ENCODE peak calls at places on chromosomes 11 and 22, in nine cellular contexts. E, B, L, F, N, Y, J, P and M are unnamed samples.

GRCh38 chr11:78564889-78565467 is 9.7 kb downstream of the NARS2 start:
- DNase-seq in E (no peak), B (no peak), L (no peak), F (no peak), N (no peak), Y (no peak), J (no peak), P (no peak), M (no peak)

GRCh38 chr11:122758974-122759373 is 79.3 kb upstream of the CRTAM start:
- DNase-seq in E (no peak), B (no peak), L (peak; percentile 77), F (no peak), N (no peak), Y (no peak), J (peak; percentile 51), P (no peak), M (peak; percentile 31)

GRCh38 chr11:121452609-121453150 is at the start of gene SORL1-AS1:
- DNase-seq in E (no peak), B (peak; percentile 54), L (no peak), F (peak; percentile 41), N (no peak), Y (no peak), J (no peak), P (no peak), M (peak; percentile 30)

GRCh38 chr11:125685228-125685627 is 4.6 kb upstream of the ACRV1 start:
- DNase-seq in E (no peak), B (no peak), L (no peak), F (no peak), N (no peak), Y (no peak), J (no peak), P (no peak), M (no peak)

GRCh38 chr11:110093407-110094297 is 460 bp downstream of the ZC3H12C start:
- DNase-seq in E (peak; percentile 26), B (no peak), L (peak; percentile 74), F (no peak), N (peak; percentile 67), Y (peak; percentile 70), J (peak; percentile 60), P (peak; percentile 87), M (no peak)

GRCh38 chr11:76233936-76234703 is 27.8 kb upstream of the WNT11 start:
- DNase-seq in E (no peak), B (no peak), L (peak; percentile 23), F (peak; percentile 12), N (peak; percentile 70), Y (peak; percentile 40), J (peak; percentile 68), P (no peak), M (no peak)

GRCh38 chr11:110711776-110712642 is at the start of gene ARHGAP20:
- DNase-seq in E (peak; percentile 65), B (no peak), L (peak; percentile 46), F (peak; percentile 31), N (peak; percentile 67), Y (peak; percentile 76), J (no peak), P (peak; percentile 84), M (peak; percentile 56)

GRCh38 chr11:61616443-61616842 is 35.6 kb upstream of the SYT7 start:
- DNase-seq in E (no peak), B (no peak), L (peak; percentile 41), F (no peak), N (no peak), Y (no peak), J (no peak), P (no peak), M (no peak)

GRCh38 chr22:44360686-44361381 is 48.1 kb upstream of the SHISAL1 start:
- DNase-seq in E (no peak), B (no peak), L (peak; percentile 71), F (no peak), N (peak; percentile 41), Y (peak; percentile 39), J (peak; percentile 99), P (peak; percentile 93), M (peak; percentile 84)

GRCh38 chr11:67356867-67357561 is 3.7 kb upstream of the POLD4 start:
- DNase-seq in E (peak; percentile 91), B (peak; percentile 61), L (peak; percentile 83), F (peak; percentile 67), N (peak; percentile 74), Y (peak; percentile 80), J (peak; percentile 86), P (no peak), M (peak; percentile 53)

GRCh38 chr11:46826310-46827044 is 19.6 kb downstream of the CKAP5 start:
- DNase-seq in E (peak; percentile 18), B (peak; percentile 65), L (peak; percentile 77), F (peak; percentile 64), N (peak; percentile 74), Y (peak; percentile 93), J (peak; percentile 70), P (peak; percentile 89), M (peak; percentile 78)

GRCh38 chr11:68214173-68215086 is 1.3 kb upstream of the KMT5B start:
- DNase-seq in E (no peak), B (no peak), L (no peak), F (peak; percentile 14), N (peak; percentile 26), Y (peak; percentile 72), J (no peak), P (no peak), M (no peak)

GRCh38 chr11:126948563-126948962 is 52.0 kb downstream of the KIRREL3 start:
- DNase-seq in E (no peak), B (no peak), L (peak; percentile 28), F (no peak), N (no peak), Y (no peak), J (no peak), P (no peak), M (no peak)

GRCh38 chr11:72724851-72725730 is 27.1 kb downstream of the ARAP1 start:
- DNase-seq in E (peak; percentile 82), B (peak; percentile 75), L (peak; percentile 84), F (peak; percentile 85), N (peak; percentile 87), Y (peak; percentile 78), J (peak; percentile 85), P (peak; percentile 89), M (peak; percentile 79)

GRCh38 chr11:279040-279965 is 1.1 kb downstream of the NLRP6 start:
- DNase-seq in E (no peak), B (no peak), L (no peak), F (no peak), N (no peak), Y (no peak), J (no peak), P (no peak), M (no peak)